ENCODE peak calls at places on chromosomes 11 and 22, in four cellular contexts. D is cardiac muscle cell, B is stomach, C is heart right ventricle. R is an unnamed sample.
A peak's percentile ranks its signal among the peaks of the same experiment; 100 is the strongest.

GRCh38 chr11:13120691-13121090 is 111.6 kb downstream of the RASSF10 start:
- DNase-seq in C (no peak), B (no peak), D (no peak), R (no peak)

GRCh38 chr22:24094966-24095365 is 83.9 kb downstream of the CABIN1 start:
- DNase-seq in C (no peak), B (no peak), D (no peak), R (no peak)

GRCh38 chr22:23010430-23010829 is 59.9 kb upstream of the GNAZ start:
- DNase-seq in B (no peak), C (no peak), D (no peak), R (no peak)

GRCh38 chr22:40410272-40410671 is 39.9 kb downstream of the SGSM3 start:
- DNase-seq in B (peak; percentile 52), C (no peak), D (no peak), R (peak; percentile 30)

GRCh38 chr11:40387240-40387980 is 1072.0 kb downstream of the LRRC4C start:
- DNase-seq in C (no peak), D (no peak), B (no peak), R (no peak)

GRCh38 chr11:113906038-113906437 is 1.4 kb downstream of the HTR3B start:
- DNase-seq in C (no peak), D (peak; percentile 65), B (peak; percentile 30), R (no peak)

GRCh38 chr11:11171854-11172253 is 181.2 kb downstream of the CSNK2A3 start:
- DNase-seq in B (no peak), D (no peak), C (no peak), R (no peak)

GRCh38 chr11:130123414-130124040 is 36.1 kb upstream of the ST14 start:
- DNase-seq in D (no peak), C (no peak), B (no peak), R (no peak)

GRCh38 chr11:36265793-36266628 is 23.2 kb downstream of the COMMD9 start:
- DNase-seq in B (peak; percentile 60), C (peak; percentile 20), D (peak; percentile 74), R (no peak)

GRCh38 chr22:29313126-29314071 is 2.1 kb downstream of the RASL10A start:
- DNase-seq in B (no peak), C (no peak), D (no peak), R (no peak)

GRCh38 chr11:15276616-15277015 is 161.9 kb downstream of the INSC start:
- DNase-seq in C (no peak), D (peak; percentile 26), B (no peak), R (no peak)

GRCh38 chr22:19798825-19799224 is 38.2 kb downstream of the TBX1 start:
- DNase-seq in D (no peak), B (no peak), C (no peak), R (peak; percentile 59)

GRCh38 chr11:86511086-86511551 is 136.4 kb downstream of the CCDC81 start:
- DNase-seq in B (no peak), D (no peak), C (no peak), R (no peak)

GRCh38 chr11:43574949-43575915 is 105.3 kb upstream of the HSD17B12 start:
- DNase-seq in C (no peak), D (peak; percentile 75), B (no peak), R (no peak)

GRCh38 chr11:115132829-115133228 is 371.4 kb downstream of the CADM1 start:
- DNase-seq in D (no peak), B (no peak), C (no peak), R (no peak)

GRCh38 chr11:19934828-19935259 is 222.2 kb downstream of the NAV2 start:
- DNase-seq in C (no peak), D (no peak), B (no peak), R (no peak)

GRCh38 chr11:119910650-119911049 is 181.7 kb upstream of the NECTIN1 start:
- DNase-seq in B (peak; percentile 34), D (no peak), C (no peak), R (no peak)

GRCh38 chr22:49215840-49216239 is 611.8 kb downstream of the BRD1 start:
- DNase-seq in D (no peak), C (no peak), B (peak; percentile 4), R (no peak)

GRCh38 chr11:113668255-113668654 is 37.9 kb downstream of the TMPRSS5 start:
- DNase-seq in B (no peak), C (no peak), D (no peak), R (no peak)

GRCh38 chr11:101456812-101457211 is 127.0 kb downstream of the TRPC6 start:
- DNase-seq in B (no peak), D (no peak), C (no peak), R (no peak)

GRCh38 chr11:19713221-19714092 is 820 bp downstream of the NAV2 start:
- DNase-seq in C (no peak), B (no peak), D (peak; percentile 9), R (peak; percentile 79)

GRCh38 chr22:24155597-24156145 is 25.6 kb upstream of the SUSD2 start:
- DNase-seq in C (peak; percentile 86), B (peak; percentile 84), D (peak; percentile 84), R (peak; percentile 94)

GRCh38 chr11:69309800-69310280 is 15.9 kb downstream of the MYEOV start:
- DNase-seq in C (no peak), B (no peak), D (no peak), R (no peak)

GRCh38 chr11:119361056-119361787 is 14.7 kb upstream of the MFRP start:
- DNase-seq in C (peak; percentile 70), D (peak; percentile 87), B (no peak), R (no peak)

GRCh38 chr11:77175869-77176539 is 48.0 kb downstream of the MYO7A start:
- DNase-seq in C (peak; percentile 27), D (peak; percentile 31), B (no peak), R (peak; percentile 66)

GRCh38 chr11:4697583-4697982 is at the start of gene OR51E2:
- DNase-seq in C (no peak), B (no peak), D (no peak), R (no peak)

GRCh38 chr11:976431-977160 is 50.9 kb downstream of the AP2A2 start:
- DNase-seq in C (no peak), D (no peak), B (no peak), R (no peak)

GRCh38 chr11:73271936-73272679 is at the start of gene P2RY6:
- DNase-seq in C (no peak), D (no peak), B (peak; percentile 27), R (peak; percentile 71)

GRCh38 chr11:30916764-30917163 is 330.6 kb upstream of the MPPED2 start:
- DNase-seq in B (no peak), D (no peak), C (no peak), R (no peak)

GRCh38 chr11:82898242-82898641 is 2.0 kb downstream of the PRCP start:
- DNase-seq in D (no peak), C (no peak), B (no peak), R (no peak)

GRCh38 chr22:46611189-46611588 is 9.0 kb upstream of the GRAMD4 start:
- DNase-seq in D (no peak), C (no peak), B (no peak), R (no peak)

GRCh38 chr22:46612341-46612903 is 7.8 kb upstream of the GRAMD4 start:
- DNase-seq in D (no peak), B (no peak), C (no peak), R (no peak)

GRCh38 chr22:46614070-46614931 is 5.9 kb upstream of the GRAMD4 start:
- DNase-seq in B (no peak), D (no peak), C (no peak), R (peak; percentile 87)

GRCh38 chr22:46612904-46613605 is 7.1 kb upstream of the GRAMD4 start:
- DNase-seq in C (no peak), B (no peak), D (peak; percentile 49), R (peak; percentile 61)

GRCh38 chr22:46613606-46613997 is 6.6 kb upstream of the GRAMD4 start:
- DNase-seq in D (no peak), C (no peak), B (no peak), R (peak; percentile 78)
- H3K4me3 ChIP-seq in D (no peak overlapping the region), C (no peak overlapping the region), B (peak overlapping the region; percentile 24), R (no peak overlapping the region)

DNA sequence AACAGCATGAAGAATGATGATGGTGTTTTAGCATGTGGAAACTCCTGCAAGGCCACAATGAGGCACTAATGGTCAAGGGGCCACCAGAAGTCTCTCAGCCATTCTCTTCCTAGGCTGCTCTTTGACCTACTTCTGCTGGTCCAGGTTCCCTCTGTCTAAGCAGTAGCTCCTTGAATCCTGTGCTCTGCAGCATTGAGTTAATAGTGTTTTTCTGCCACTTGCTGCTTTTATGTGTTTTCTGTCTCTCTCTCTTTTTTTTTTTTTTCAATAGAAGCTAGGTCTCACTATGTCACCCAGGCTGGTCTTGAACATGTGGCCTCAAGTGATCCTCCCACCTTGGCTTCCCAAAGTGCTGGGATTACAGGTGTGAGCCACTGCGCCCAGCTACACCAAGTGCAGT is 20.1 kb upstream of the AIFM3 start:
- DNase-seq in B (no peak), C (no peak), D (no peak), R (no peak)
- H3K27ac ChIP-seq in B (no peak overlapping the region), C (peak overlapping the region; percentile 23), D (no peak overlapping the region), R (peak overlapping the region; percentile 39)

GRCh38 chr11:9982796-9983579 is 311.0 kb downstream of the SBF2 start:
- DNase-seq in B (peak; percentile 41), C (no peak), D (no peak), R (no peak)

GRCh38 chr11:9980931-9981330 is 313.1 kb downstream of the SBF2 start:
- DNase-seq in D (no peak), C (no peak), B (no peak), R (no peak)

GRCh38 chr11:9977554-9977953 is 313.7 kb downstream of the SWAP70 start:
- DNase-seq in B (no peak), D (no peak), C (no peak), R (no peak)

GRCh38 chr11:9982127-9982795 is 311.8 kb downstream of the SBF2 start:
- DNase-seq in B (no peak), C (no peak), D (no peak), R (no peak)
- H3K4me3 ChIP-seq in B (no peak overlapping the region), C (no peak overlapping the region), D (no peak overlapping the region), R (no peak overlapping the region)

DNA sequence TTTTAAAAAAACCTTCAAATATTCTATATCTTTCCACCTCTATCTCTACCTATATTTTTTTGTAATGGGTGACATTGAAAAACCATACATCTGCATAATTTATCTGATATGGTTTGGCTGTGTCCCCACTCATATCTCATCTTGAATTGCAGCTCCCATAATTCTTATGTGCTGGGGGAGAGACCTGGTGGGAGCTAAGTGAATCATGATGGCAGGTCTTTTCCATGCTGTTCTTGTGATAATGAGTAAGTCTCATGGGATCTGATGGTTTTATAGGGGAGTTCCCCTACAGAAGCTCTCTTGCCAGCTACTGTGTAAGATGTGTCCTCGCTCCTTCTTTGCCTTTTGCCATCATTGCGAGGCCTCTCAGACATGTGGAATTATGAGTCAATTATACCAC is 551.0 kb upstream of the ANO5 start:
- DNase-seq in D (no peak), C (no peak), B (no peak), R (no peak)
- H3K27ac ChIP-seq in D (no peak overlapping the region), C (no peak overlapping the region), B (no peak overlapping the region), R (no peak overlapping the region)

R was measured in left lung.